ENCODE peak calls at places on chromosomes 16 and 17, in seven cellular contexts. T is heart right ventricle; A is AML-193; O is neural crest cell; R is naive thymus-derived CD8-positive, alpha-beta T cell; L is DND-41; S is NCI-H1694 treated with DMSO at 0.1 percent for 48 hours. J is an unnamed sample.

GRCh38 chr17:39080416-39081179 is 70.8 kb downstream of the PLXDC1 start:
- DNase-seq in T (no peak), A (no peak), O (no peak), R (no peak), L (no peak), S (peak), J (no peak)

GRCh38 chr16:29321000-29321393 is 85.5 kb downstream of the NPIPB11 start:
- DNase-seq in T (no peak), A (no peak), O (no peak), R (no peak), L (no peak), S (no peak), J (no peak)

GRCh38 chr17:77842148-77842905 is 116.2 kb upstream of the TNRC6C start:
- DNase-seq in T (no peak), A (no peak), O (no peak), R (no peak), L (no peak), S (no peak), J (no peak)

GRCh38 chr16:83420206-83420760 is 387.5 kb upstream of the HSBP1 start:
- DNase-seq in T (no peak), A (peak), O (peak), R (no peak), L (peak), S (no peak), J (peak)

GRCh38 chr17:79658811-79659207 is 48.0 kb upstream of the RBFOX3 start:
- DNase-seq in T (no peak), A (peak), O (peak), R (no peak), L (no peak), S (peak), J (peak)

GRCh38 chr17:28900986-28901726 is 1.7 kb downstream of the DHRS13 start:
- DNase-seq in T (no peak), A (no peak), O (no peak), R (no peak), L (no peak), S (no peak), J (peak)

GRCh38 chr17:63542218-63542545 is 8.1 kb upstream of the DCAF7 start:
- DNase-seq in T (no peak), A (no peak), O (no peak), R (no peak), L (no peak), S (no peak), J (no peak)

GRCh38 chr16:11198817-11199216 is 57.2 kb downstream of the SOCS1 start:
- DNase-seq in T (no peak), A (no peak), O (no peak), R (no peak), L (no peak), S (no peak), J (peak)